ENCODE peak calls at places on chromosomes 6 and 20, in five cellular contexts. I, A, Q, V and H are unnamed samples.

GRCh38 chr6:43120938-43121913 is 45.1 kb downstream of the PTK7 start:
- DNase-seq in I (peak), A (no peak), Q (peak), V (no peak), H (peak)

GRCh38 chr20:62577447-62577846 is 64.9 kb upstream of the SLCO4A1 start:
- DNase-seq in I (peak), A (no peak), Q (no peak), V (no peak), H (no peak)

GRCh38 chr20:5349448-5349847 is 32.7 kb upstream of the PROKR2 start:
- DNase-seq in I (no peak), A (no peak), Q (no peak), V (no peak), H (no peak)

GRCh38 chr6:9494864-9495263 is 920.0 kb downstream of the TFAP2A start:
- DNase-seq in I (no peak), A (no peak), Q (no peak), V (no peak), H (no peak)

GRCh38 chr6:68876792-68877493 is 241.9 kb downstream of the ADGRB3 start:
- DNase-seq in I (no peak), A (no peak), Q (no peak), V (no peak), H (no peak)

GRCh38 chr6:158040804-158041347 is 59.2 kb downstream of the SYNJ2 start:
- DNase-seq in I (no peak), A (no peak), Q (no peak), V (no peak), H (no peak)

GRCh38 chr6:161131367-161131766 is 139.8 kb downstream of the MAP3K4 start:
- DNase-seq in I (no peak), A (no peak), Q (no peak), V (no peak), H (no peak)

GRCh38 chr6:56814308-56814707 is 140.6 kb upstream of the BEND6 start:
- DNase-seq in I (no peak), A (no peak), Q (no peak), V (peak), H (no peak)

GRCh38 chr20:50220894-50221266 is 30.2 kb downstream of the CEBPB start:
- DNase-seq in I (no peak), A (no peak), Q (no peak), V (no peak), H (no peak)

GRCh38 chr6:4055420-4056041 is 23.4 kb downstream of the FAM217A start:
- DNase-seq in I (peak), A (peak), Q (peak), V (no peak), H (no peak)

GRCh38 chr6:163128324-163128723 is 286.2 kb upstream of the QKI start:
- DNase-seq in I (no peak), A (no peak), Q (no peak), V (no peak), H (no peak)

GRCh38 chr6:74939309-74939708 is 266.5 kb downstream of the COL12A1 start:
- DNase-seq in I (no peak), A (no peak), Q (no peak), V (no peak), H (no peak)

GRCh38 chr6:3843379-3844096 is 5.6 kb upstream of the FAM50B start:
- DNase-seq in I (no peak), A (no peak), Q (no peak), V (no peak), H (no peak)

GRCh38 chr6:121817141-121817540 is 381.7 kb downstream of the GJA1 start:
- DNase-seq in I (no peak), A (no peak), Q (no peak), V (no peak), H (no peak)

GRCh38 chr6:48777411-48777810 is 666.4 kb upstream of the PTCHD4 start:
- DNase-seq in I (no peak), A (no peak), Q (no peak), V (no peak), H (no peak)

GRCh38 chr6:139587469-139587868 is 213.0 kb upstream of the CITED2 start:
- DNase-seq in I (no peak), A (no peak), Q (no peak), V (no peak), H (no peak)

GRCh38 chr20:33584976-33585375 is 77.2 kb upstream of the C20orf144 start:
- DNase-seq in I (no peak), A (no peak), Q (no peak), V (no peak), H (no peak)

GRCh38 chr6:127725821-127726220 is 148.8 kb downstream of the C6orf58 start:
- DNase-seq in I (no peak), A (no peak), Q (no peak), V (no peak), H (no peak)

GRCh38 chr6:88124925-88125557 is 41.1 kb downstream of the CNR1 start:
- DNase-seq in I (no peak), A (no peak), Q (no peak), V (no peak), H (no peak)

GRCh38 chr6:15413558-15414257 is 167.8 kb downstream of the JARID2 start:
- DNase-seq in I (no peak), A (no peak), Q (no peak), V (no peak), H (no peak)

DNA sequence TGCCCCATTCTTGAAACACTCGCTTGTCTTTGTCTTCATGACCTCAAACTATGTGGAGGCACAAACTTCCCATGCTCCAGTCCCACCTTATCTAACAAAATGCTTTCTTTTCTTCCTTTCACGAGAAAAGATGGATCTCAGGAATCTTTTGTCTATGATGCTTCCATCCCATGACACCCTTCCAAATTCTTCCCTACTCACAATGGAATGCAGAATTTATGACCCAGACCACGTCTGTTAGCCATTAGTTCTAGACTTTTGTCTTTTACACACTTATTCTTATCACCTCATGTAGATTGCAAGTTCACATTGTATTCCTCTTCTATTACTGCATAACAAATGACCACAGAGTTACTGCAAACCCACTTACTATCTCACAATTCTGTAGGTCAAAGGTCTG is 24.2 kb upstream of the LAMP5 start:
- DNase-seq in I (no peak), A (no peak), Q (no peak), V (no peak), H (no peak)
- TF ChIP-seq POLR2A in I (no peak), A (no peak), Q (no peak), V (no peak), H (no peak)

DNA sequence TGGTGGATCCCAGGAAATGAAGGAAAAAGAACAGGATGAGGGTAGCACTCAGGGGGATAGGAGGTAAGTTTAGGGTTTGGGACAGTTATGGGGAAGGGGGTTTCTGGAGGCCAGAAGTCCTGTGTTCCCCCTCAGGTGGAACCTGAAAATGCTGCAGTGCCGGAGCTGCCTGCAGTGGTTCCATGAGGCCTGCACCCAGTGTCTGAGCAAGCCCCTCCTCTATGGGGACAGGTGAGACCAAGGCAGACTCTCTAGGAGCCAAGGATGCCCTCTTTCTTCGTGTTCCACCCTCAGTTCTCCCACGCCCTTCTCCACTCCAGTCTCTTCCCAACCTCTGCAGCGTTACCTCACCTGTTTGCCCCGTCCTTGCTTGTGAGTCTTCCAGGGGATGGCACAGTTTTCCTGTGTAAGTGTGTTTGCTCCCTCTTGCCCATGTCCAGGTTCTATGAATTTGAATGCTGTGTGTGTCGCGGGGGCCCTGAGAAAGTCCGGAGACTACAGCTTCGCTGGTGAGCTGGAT is 2.8 kb downstream of the PHF1 start:
- DNase-seq in I (no peak), A (no peak), Q (peak), V (no peak), H (no peak)
- TF ChIP-seq POLR2A in I (no peak), A (no peak), Q (no peak), V (no peak), H (no peak)

GRCh38 chr6:7910298-7910653 is 312 bp downstream of the TXNDC5 start:
- DNase-seq in I (no peak), A (no peak), Q (no peak), V (no peak), H (no peak)

GRCh38 chr6:7910654-7911344 is at the start of gene TXNDC5:
- DNase-seq in I (peak), A (peak), Q (peak), V (no peak), H (peak)

GRCh38 chr6:7911345-7911725 is 747 bp upstream of the TXNDC5 start:
- DNase-seq in I (no peak), A (no peak), Q (no peak), V (no peak), H (no peak)

GRCh38 chr6:7912024-7912423 is 1.4 kb upstream of the TXNDC5 start:
- DNase-seq in I (no peak), A (no peak), Q (peak), V (no peak), H (no peak)

DNA sequence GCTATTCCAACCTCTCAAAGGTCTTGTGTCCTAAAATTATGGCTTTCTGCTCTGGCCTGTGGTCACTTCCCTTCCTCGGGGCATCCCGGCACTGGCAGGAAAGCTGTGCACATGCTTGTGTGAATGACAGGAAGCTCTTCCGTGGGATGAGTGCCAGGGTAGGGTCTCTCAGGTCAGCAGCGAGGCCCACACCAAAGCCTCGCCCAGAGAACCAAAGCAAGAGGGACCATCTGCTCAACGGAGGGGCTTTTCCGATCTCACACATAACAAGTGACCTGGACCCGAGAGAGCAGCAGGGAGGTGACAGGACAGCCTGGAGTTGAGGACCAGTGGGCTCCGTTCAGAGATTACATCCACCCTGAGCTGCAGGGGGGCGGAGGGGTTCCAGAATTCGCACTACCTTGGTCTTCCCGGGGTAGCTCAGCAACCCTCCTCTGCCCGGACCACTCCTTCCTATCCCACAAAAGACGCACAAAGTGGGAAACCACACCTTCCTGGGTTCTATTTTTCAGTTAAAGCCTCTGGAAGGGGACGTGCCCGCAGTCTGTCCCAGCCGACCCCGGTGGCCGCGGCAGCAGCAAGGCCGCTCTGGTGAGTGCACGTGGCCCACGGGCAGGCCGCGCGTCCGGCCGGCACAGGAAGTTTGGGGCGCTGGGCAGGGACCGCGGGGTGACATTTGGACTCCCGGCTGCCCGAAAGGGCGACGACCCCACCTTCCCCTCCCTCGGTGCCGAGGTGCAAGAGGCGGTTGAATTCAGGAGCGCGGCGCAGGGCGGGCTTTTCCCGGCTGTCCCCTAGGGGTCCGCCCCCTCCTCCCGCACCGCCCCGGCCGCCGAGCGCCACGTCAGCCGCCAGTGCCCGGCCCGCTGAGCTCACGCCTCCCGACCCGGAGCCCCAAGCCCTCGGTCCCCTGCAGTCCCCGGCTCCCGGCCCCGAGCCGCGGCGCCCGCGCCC is 988 bp downstream of the TXNDC5 start:
- DNase-seq in I (peak), A (peak), Q (peak), V (no peak), H (no peak)
- TF ChIP-seq POLR2A in I (peak), A (no peak), Q (no peak), V (peak), H (no peak)

GRCh38 chr20:41329435-41330342 is 10.9 kb upstream of the LPIN3 start:
- DNase-seq in I (peak), A (peak), Q (peak), V (no peak), H (peak)
- TF ChIP-seq POLR2A in I (peak), A (no peak), Q (no peak), V (peak), H (no peak)

GRCh38 chr6:30326446-30327231 is at the start of gene TRIM39:
- DNase-seq in I (peak), A (peak), Q (peak), V (peak), H (peak)
- TF ChIP-seq POLR2A in I (peak), A (no peak), Q (no peak), V (peak), H (peak)

GRCh38 chr6:11537229-11538048 is at the start of gene TMEM170B:
- DNase-seq in I (peak), A (peak), Q (peak), V (peak), H (peak)
- TF ChIP-seq POLR2A in I (peak), A (no peak), Q (peak), V (peak), H (no peak)